ENCODE peak calls at places on chromosomes 6 and 20, in six cellular contexts. One of them, this sample, is unnamed.

GRCh38 chr6:73028124-73028766 is 197.1 kb downstream of the KHDC1L start:
- DNase-seq in PC-9: no peak
- DNase-seq in tibial nerve: no peak
- DNase-seq in heart left ventricle: no peak
- DNase-seq in heart right ventricle: no peak
- DNase-seq in fibroblast of pulmonary artery: no peak
- DNase-seq in this sample: no peak

GRCh38 chr6:21767891-21768659 is 174.5 kb downstream of the SOX4 start:
- DNase-seq in PC-9: peak; percentile 64
- DNase-seq in tibial nerve: no peak
- DNase-seq in heart left ventricle: no peak
- DNase-seq in heart right ventricle: no peak
- DNase-seq in fibroblast of pulmonary artery: peak; percentile 75
- DNase-seq in this sample: peak; percentile 29

GRCh38 chr6:166785131-166785530 is 158.1 kb upstream of the RPS6KA2 start:
- DNase-seq in PC-9: no peak
- DNase-seq in tibial nerve: no peak
- DNase-seq in heart left ventricle: no peak
- DNase-seq in heart right ventricle: no peak
- DNase-seq in fibroblast of pulmonary artery: no peak
- DNase-seq in this sample: no peak

GRCh38 chr6:29656157-29656556 is 735 bp upstream of the MOG start:
- DNase-seq in PC-9: no peak
- DNase-seq in tibial nerve: no peak
- DNase-seq in heart left ventricle: peak; percentile 75
- DNase-seq in heart right ventricle: peak; percentile 58
- DNase-seq in fibroblast of pulmonary artery: no peak
- DNase-seq in this sample: no peak

GRCh38 chr20:18363708-18364107 is 75.4 kb downstream of the ZNF133 start:
- DNase-seq in PC-9: no peak
- DNase-seq in tibial nerve: no peak
- DNase-seq in heart left ventricle: no peak
- DNase-seq in heart right ventricle: no peak
- DNase-seq in fibroblast of pulmonary artery: no peak
- DNase-seq in this sample: no peak

GRCh38 chr6:102417368-102417767 is 1023.9 kb downstream of the GRIK2 start:
- DNase-seq in PC-9: no peak
- DNase-seq in tibial nerve: no peak
- DNase-seq in heart left ventricle: no peak
- DNase-seq in heart right ventricle: no peak
- DNase-seq in fibroblast of pulmonary artery: no peak
- DNase-seq in this sample: no peak

GRCh38 chr6:136593748-136594490 is 43.7 kb upstream of the MAP7 start:
- DNase-seq in PC-9: peak; percentile 96
- DNase-seq in tibial nerve: no peak
- DNase-seq in heart left ventricle: no peak
- DNase-seq in heart right ventricle: no peak
- DNase-seq in fibroblast of pulmonary artery: peak; percentile 99
- DNase-seq in this sample: peak; percentile 95

GRCh38 chr6:41780623-41781301 is at the start of gene PRICKLE4:
- DNase-seq in PC-9: peak; percentile 61
- DNase-seq in tibial nerve: no peak
- DNase-seq in heart left ventricle: peak; percentile 58
- DNase-seq in heart right ventricle: peak; percentile 73
- DNase-seq in fibroblast of pulmonary artery: peak; percentile 47
- DNase-seq in this sample: peak; percentile 12

GRCh38 chr20:51084598-51084997 is 61.7 kb upstream of the KCNG1 start:
- DNase-seq in PC-9: no peak
- DNase-seq in tibial nerve: no peak
- DNase-seq in heart left ventricle: no peak
- DNase-seq in heart right ventricle: no peak
- DNase-seq in fibroblast of pulmonary artery: no peak
- DNase-seq in this sample: no peak

GRCh38 chr6:69005194-69005593 is 370.1 kb downstream of the ADGRB3 start:
- DNase-seq in PC-9: no peak
- DNase-seq in tibial nerve: no peak
- DNase-seq in heart left ventricle: no peak
- DNase-seq in heart right ventricle: no peak
- DNase-seq in fibroblast of pulmonary artery: peak; percentile 90
- DNase-seq in this sample: peak; percentile 28

GRCh38 chr20:50431066-50431450 is 79.1 kb upstream of the PTPN1 start:
- DNase-seq in PC-9: no peak
- DNase-seq in tibial nerve: no peak
- DNase-seq in heart left ventricle: no peak
- DNase-seq in heart right ventricle: no peak
- DNase-seq in fibroblast of pulmonary artery: no peak
- DNase-seq in this sample: no peak

GRCh38 chr6:84346372-84346771 is 118.9 kb upstream of the CEP162 start:
- DNase-seq in PC-9: no peak
- DNase-seq in tibial nerve: no peak
- DNase-seq in heart left ventricle: no peak
- DNase-seq in heart right ventricle: no peak
- DNase-seq in fibroblast of pulmonary artery: peak; percentile 9
- DNase-seq in this sample: peak; percentile 43

GRCh38 chr20:62386383-62387218 is at the start of gene RPS21:
- DNase-seq in PC-9: peak; percentile 85
- DNase-seq in tibial nerve: peak; percentile 86
- DNase-seq in heart left ventricle: peak; percentile 96
- DNase-seq in heart right ventricle: peak; percentile 93
- DNase-seq in fibroblast of pulmonary artery: peak; percentile 91
- DNase-seq in this sample: peak; percentile 96

GRCh38 chr6:11493979-11494378 is 43.6 kb upstream of the TMEM170B start:
- DNase-seq in PC-9: no peak
- DNase-seq in tibial nerve: no peak
- DNase-seq in heart left ventricle: no peak
- DNase-seq in heart right ventricle: no peak
- DNase-seq in fibroblast of pulmonary artery: no peak
- DNase-seq in this sample: no peak

GRCh38 chr6:6697620-6698019 is 109.1 kb downstream of the LY86 start:
- DNase-seq in PC-9: no peak
- DNase-seq in tibial nerve: no peak
- DNase-seq in heart left ventricle: no peak
- DNase-seq in heart right ventricle: no peak
- DNase-seq in fibroblast of pulmonary artery: no peak
- DNase-seq in this sample: peak; percentile 30

GRCh38 chr20:23232219-23232581 is 118.4 kb upstream of the NXT1 start:
- DNase-seq in PC-9: no peak
- DNase-seq in tibial nerve: no peak
- DNase-seq in heart left ventricle: no peak
- DNase-seq in heart right ventricle: no peak
- DNase-seq in fibroblast of pulmonary artery: no peak
- DNase-seq in this sample: no peak

GRCh38 chr6:112286010-112286409 is 31.6 kb upstream of the LAMA4 start:
- DNase-seq in PC-9: no peak
- DNase-seq in tibial nerve: no peak
- DNase-seq in heart left ventricle: no peak
- DNase-seq in heart right ventricle: no peak
- DNase-seq in fibroblast of pulmonary artery: no peak
- DNase-seq in this sample: no peak

GRCh38 chr6:139256087-139256486 is 35.7 kb downstream of the TXLNB start:
- DNase-seq in PC-9: no peak
- DNase-seq in tibial nerve: no peak
- DNase-seq in heart left ventricle: no peak
- DNase-seq in heart right ventricle: peak; percentile 50
- DNase-seq in fibroblast of pulmonary artery: peak; percentile 79
- DNase-seq in this sample: no peak

GRCh38 chr20:600736-601135 is 9.4 kb downstream of the TCF15 start:
- DNase-seq in PC-9: no peak
- DNase-seq in tibial nerve: no peak
- DNase-seq in heart left ventricle: no peak
- DNase-seq in heart right ventricle: no peak
- DNase-seq in fibroblast of pulmonary artery: no peak
- DNase-seq in this sample: no peak

GRCh38 chr20:694496-694895 is 18.9 kb upstream of the SCRT2 start:
- DNase-seq in PC-9: no peak
- DNase-seq in tibial nerve: no peak
- DNase-seq in heart left ventricle: no peak
- DNase-seq in heart right ventricle: no peak
- DNase-seq in fibroblast of pulmonary artery: no peak
- DNase-seq in this sample: no peak

GRCh38 chr20:42341654-42342053 is 723.5 kb upstream of the CHD6 start:
- DNase-seq in PC-9: no peak
- DNase-seq in tibial nerve: no peak
- DNase-seq in heart left ventricle: no peak
- DNase-seq in heart right ventricle: no peak
- DNase-seq in fibroblast of pulmonary artery: no peak
- DNase-seq in this sample: no peak

GRCh38 chr6:98764378-98764911 is 69.9 kb upstream of the POU3F2 start:
- DNase-seq in PC-9: no peak
- DNase-seq in tibial nerve: no peak
- DNase-seq in heart left ventricle: no peak
- DNase-seq in heart right ventricle: no peak
- DNase-seq in fibroblast of pulmonary artery: peak; percentile 0
- DNase-seq in this sample: no peak

GRCh38 chr6:17758113-17758512 is 51.4 kb upstream of the NUP153 start:
- DNase-seq in PC-9: no peak
- DNase-seq in tibial nerve: no peak
- DNase-seq in heart left ventricle: no peak
- DNase-seq in heart right ventricle: no peak
- DNase-seq in fibroblast of pulmonary artery: no peak
- DNase-seq in this sample: no peak

GRCh38 chr6:47512872-47513271 is 35.3 kb downstream of the CD2AP start:
- DNase-seq in PC-9: no peak
- DNase-seq in tibial nerve: no peak
- DNase-seq in heart left ventricle: no peak
- DNase-seq in heart right ventricle: no peak
- DNase-seq in fibroblast of pulmonary artery: peak; percentile 10
- DNase-seq in this sample: no peak

GRCh38 chr6:34859951-34860350 is 27.9 kb downstream of the TAF11 start:
- DNase-seq in PC-9: no peak
- DNase-seq in tibial nerve: no peak
- DNase-seq in heart left ventricle: no peak
- DNase-seq in heart right ventricle: no peak
- DNase-seq in fibroblast of pulmonary artery: no peak
- DNase-seq in this sample: no peak

GRCh38 chr6:148044261-148044731 is 298.3 kb upstream of the SASH1 start:
- DNase-seq in PC-9: no peak
- DNase-seq in tibial nerve: no peak
- DNase-seq in heart left ventricle: no peak
- DNase-seq in heart right ventricle: no peak
- DNase-seq in fibroblast of pulmonary artery: no peak
- DNase-seq in this sample: peak; percentile 76

GRCh38 chr20:22684763-22685443 is 100.5 kb upstream of the FOXA2 start:
- DNase-seq in PC-9: no peak
- DNase-seq in tibial nerve: no peak
- DNase-seq in heart left ventricle: no peak
- DNase-seq in heart right ventricle: no peak
- DNase-seq in fibroblast of pulmonary artery: no peak
- DNase-seq in this sample: no peak

GRCh38 chr6:134630468-134631180 is 312.7 kb upstream of the SGK1 start:
- DNase-seq in PC-9: no peak
- DNase-seq in tibial nerve: no peak
- DNase-seq in heart left ventricle: no peak
- DNase-seq in heart right ventricle: no peak
- DNase-seq in fibroblast of pulmonary artery: no peak
- DNase-seq in this sample: no peak

GRCh38 chr6:134626589-134626988 is 308.7 kb upstream of the SGK1 start:
- DNase-seq in PC-9: no peak
- DNase-seq in tibial nerve: no peak
- DNase-seq in heart left ventricle: no peak
- DNase-seq in heart right ventricle: no peak
- DNase-seq in fibroblast of pulmonary artery: no peak
- DNase-seq in this sample: no peak

GRCh38 chr6:134626131-134626530 is 308.2 kb upstream of the SGK1 start:
- DNase-seq in PC-9: no peak
- DNase-seq in tibial nerve: no peak
- DNase-seq in heart left ventricle: no peak
- DNase-seq in heart right ventricle: no peak
- DNase-seq in fibroblast of pulmonary artery: no peak
- DNase-seq in this sample: no peak

GRCh38 chr6:134627707-134628106 is 309.8 kb upstream of the SGK1 start:
- DNase-seq in PC-9: no peak
- DNase-seq in tibial nerve: no peak
- DNase-seq in heart left ventricle: no peak
- DNase-seq in heart right ventricle: no peak
- DNase-seq in fibroblast of pulmonary artery: no peak
- DNase-seq in this sample: no peak

GRCh38 chr6:134628154-134628553 is 310.2 kb upstream of the SGK1 start:
- DNase-seq in PC-9: no peak
- DNase-seq in tibial nerve: no peak
- DNase-seq in heart left ventricle: no peak
- DNase-seq in heart right ventricle: no peak
- DNase-seq in fibroblast of pulmonary artery: no peak
- DNase-seq in this sample: no peak
- TF ChIP-seq CTCF in PC-9: no peak
- TF ChIP-seq CTCF in tibial nerve: no peak
- TF ChIP-seq CTCF in heart left ventricle: no peak
- TF ChIP-seq CTCF in heart right ventricle: no peak
- TF ChIP-seq CTCF in fibroblast of pulmonary artery: no peak
- TF ChIP-seq CTCF in this sample: no peak

GRCh38 chr6:24551139-24551538 is 56.4 kb downstream of the ALDH5A1 start:
- DNase-seq in PC-9: no peak
- DNase-seq in tibial nerve: no peak
- DNase-seq in heart left ventricle: no peak
- DNase-seq in heart right ventricle: no peak
- DNase-seq in fibroblast of pulmonary artery: no peak
- DNase-seq in this sample: no peak
- H3K4me3 ChIP-seq in PC-9: no peak overlapping the region
- H3K4me3 ChIP-seq in tibial nerve: no peak overlapping the region
- H3K4me3 ChIP-seq in heart left ventricle: no peak overlapping the region
- H3K4me3 ChIP-seq in heart right ventricle: no peak overlapping the region
- H3K4me3 ChIP-seq in fibroblast of pulmonary artery: no peak overlapping the region
- H3K4me3 ChIP-seq in this sample: no peak overlapping the region

DNA sequence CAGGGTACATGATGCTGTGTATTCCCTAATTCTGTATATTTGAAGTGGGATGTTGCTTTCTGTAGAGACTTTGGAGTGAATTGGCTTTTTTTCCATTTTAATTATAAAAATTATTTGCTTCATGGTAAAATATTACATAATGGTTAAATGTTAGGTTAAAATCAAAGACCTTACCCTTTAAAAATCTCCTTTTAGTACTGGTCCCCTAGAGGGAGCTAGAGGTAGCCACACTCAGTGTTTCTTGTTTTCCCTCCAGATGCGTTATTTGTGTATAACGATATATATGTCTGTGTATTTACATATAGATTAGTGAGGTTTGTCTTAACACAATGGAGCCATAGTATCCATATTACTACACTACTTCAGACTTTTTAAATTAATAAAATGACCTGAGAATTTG is 146.7 kb downstream of the PLCB4 start:
- DNase-seq in PC-9: no peak
- DNase-seq in tibial nerve: no peak
- DNase-seq in heart left ventricle: no peak
- DNase-seq in heart right ventricle: no peak
- DNase-seq in fibroblast of pulmonary artery: peak; percentile 16
- DNase-seq in this sample: no peak
- TF ChIP-seq CTCF in PC-9: peak; percentile 54
- TF ChIP-seq CTCF in tibial nerve: peak; percentile 7
- TF ChIP-seq CTCF in heart left ventricle: no peak
- TF ChIP-seq CTCF in heart right ventricle: peak; percentile 29
- TF ChIP-seq CTCF in fibroblast of pulmonary artery: peak; percentile 24
- TF ChIP-seq CTCF in this sample: peak; percentile 33

DNA sequence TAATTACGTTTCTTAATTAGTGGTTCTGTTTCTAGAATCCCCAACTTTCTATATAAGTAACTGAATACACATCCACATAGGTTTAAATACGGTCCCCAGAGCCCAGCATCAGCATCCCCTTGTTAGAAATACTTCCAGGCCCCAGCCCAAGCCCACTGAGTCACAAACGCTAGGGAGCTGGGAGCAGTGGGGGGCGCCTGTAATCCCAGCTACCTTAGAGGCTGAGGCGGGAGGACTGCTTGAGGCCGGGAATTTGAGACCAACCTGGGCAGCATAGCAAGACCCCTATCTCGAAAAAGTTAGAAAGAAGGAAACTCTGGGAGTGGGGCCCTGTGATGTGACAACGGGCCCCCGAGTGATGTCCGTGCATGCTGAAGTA is 1.3 kb upstream of the PPP1R3G start:
- DNase-seq in PC-9: no peak
- DNase-seq in tibial nerve: no peak
- DNase-seq in heart left ventricle: no peak
- DNase-seq in heart right ventricle: no peak
- DNase-seq in fibroblast of pulmonary artery: no peak
- DNase-seq in this sample: no peak
- H3K4me3 ChIP-seq in PC-9: no peak overlapping the region
- H3K4me3 ChIP-seq in tibial nerve: no peak overlapping the region
- H3K4me3 ChIP-seq in heart left ventricle: peak overlapping the region; percentile 69
- H3K4me3 ChIP-seq in heart right ventricle: peak overlapping the region; percentile 68
- H3K4me3 ChIP-seq in fibroblast of pulmonary artery: no peak overlapping the region
- H3K4me3 ChIP-seq in this sample: no peak overlapping the region

This sample was measured in foreskin fibroblast.